ENCODE peak calls at places on chromosomes 12 and 14, in eight cellular contexts. Y is left lung; T is CD8-positive, alpha-beta T cell; V is neural progenitor cell; N is tibial nerve; O is OCI-LY7; C is PC-3; R is sigmoid colon. M is an unnamed sample.

GRCh38 chr14:61421212-61421923 is 100.0 kb downstream of the PRKCH start:
- DNase-seq in Y (no peak), T (no peak), V (no peak), N (no peak), O (no peak), C (no peak), R (no peak), M (no peak)

GRCh38 chr12:108839011-108839889 is 18.1 kb downstream of the SSH1 start:
- DNase-seq in Y (no peak), T (no peak), V (no peak), N (peak; percentile 32), O (no peak), C (no peak), R (peak; percentile 83), M (no peak)

GRCh38 chr12:116262741-116263140 is 14.8 kb downstream of the MED13L start:
- DNase-seq in Y (no peak), T (no peak), V (no peak), N (no peak), O (no peak), C (no peak), R (no peak), M (no peak)

GRCh38 chr12:104263580-104264358 is 39.8 kb upstream of the EID3 start:
- DNase-seq in Y (no peak), T (no peak), V (no peak), N (no peak), O (no peak), C (peak; percentile 61), R (no peak), M (no peak)

GRCh38 chr12:102811125-102811737 is 105.8 kb downstream of the PAH start:
- DNase-seq in Y (no peak), T (no peak), V (peak; percentile 70), N (no peak), O (peak; percentile 29), C (peak; percentile 45), R (no peak), M (no peak)

GRCh38 chr14:69246331-69246730 is 13.6 kb upstream of the GALNT16 start:
- DNase-seq in Y (no peak), T (no peak), V (peak; percentile 11), N (no peak), O (no peak), C (no peak), R (no peak), M (no peak)

GRCh38 chr14:22691171-22691570 is 47.0 kb upstream of the OR6J1 start:
- DNase-seq in Y (no peak), T (no peak), V (no peak), N (no peak), O (no peak), C (peak; percentile 15), R (no peak), M (no peak)

GRCh38 chr12:16562413-16562812 is 43.5 kb downstream of the LMO3 start:
- DNase-seq in Y (no peak), T (no peak), V (no peak), N (no peak), O (no peak), C (no peak), R (no peak), M (no peak)

GRCh38 chr14:78245238-78245637 is 75.1 kb downstream of the NRXN3 start:
- DNase-seq in Y (no peak), T (no peak), V (no peak), N (no peak), O (no peak), C (no peak), R (no peak), M (no peak)

GRCh38 chr12:107329569-107330324 is 236.4 kb upstream of the CRY1 start:
- DNase-seq in Y (no peak), T (no peak), V (no peak), N (no peak), O (no peak), C (peak; percentile 53), R (no peak), M (no peak)

GRCh38 chr14:105945891-105946290 is 419.5 kb downstream of the TMEM121 start:
- DNase-seq in Y (no peak), T (no peak), V (no peak), N (no peak), O (no peak), C (peak; percentile 11), R (no peak), M (no peak)

GRCh38 chr12:5480218-5480952 is 48.5 kb downstream of the NTF3 start:
- DNase-seq in Y (no peak), T (no peak), V (peak; percentile 87), N (no peak), O (no peak), C (no peak), R (no peak), M (no peak)

GRCh38 chr12:29427964-29428363 is 47.0 kb upstream of the ERGIC2 start:
- DNase-seq in Y (no peak), T (no peak), V (peak; percentile 23), N (no peak), O (peak; percentile 65), C (peak; percentile 53), R (no peak), M (no peak)

GRCh38 chr12:12214635-12215131 is 52.2 kb downstream of the LRP6 start:
- DNase-seq in Y (no peak), T (no peak), V (no peak), N (no peak), O (peak; percentile 32), C (peak; percentile 51), R (no peak), M (no peak)

GRCh38 chr14:69845050-69845581 is 34.1 kb upstream of the SMOC1 start:
- DNase-seq in Y (no peak), T (no peak), V (no peak), N (no peak), O (no peak), C (no peak), R (no peak), M (no peak)

GRCh38 chr12:104242546-104243206 is 27.1 kb downstream of the TXNRD1 start:
- DNase-seq in Y (no peak), T (no peak), V (no peak), N (no peak), O (no peak), C (no peak), R (no peak), M (no peak)

GRCh38 chr12:43917896-43918295 is 82.0 kb downstream of the TMEM117 start:
- DNase-seq in Y (no peak), T (no peak), V (no peak), N (no peak), O (no peak), C (no peak), R (no peak), M (no peak)

GRCh38 chr12:43912851-43913250 is 77.0 kb downstream of the TMEM117 start:
- DNase-seq in Y (no peak), T (no peak), V (no peak), N (no peak), O (no peak), C (no peak), R (no peak), M (no peak)

GRCh38 chr12:43914391-43914790 is 78.5 kb downstream of the TMEM117 start:
- DNase-seq in Y (no peak), T (no peak), V (no peak), N (no peak), O (no peak), C (no peak), R (no peak), M (no peak)

DNA sequence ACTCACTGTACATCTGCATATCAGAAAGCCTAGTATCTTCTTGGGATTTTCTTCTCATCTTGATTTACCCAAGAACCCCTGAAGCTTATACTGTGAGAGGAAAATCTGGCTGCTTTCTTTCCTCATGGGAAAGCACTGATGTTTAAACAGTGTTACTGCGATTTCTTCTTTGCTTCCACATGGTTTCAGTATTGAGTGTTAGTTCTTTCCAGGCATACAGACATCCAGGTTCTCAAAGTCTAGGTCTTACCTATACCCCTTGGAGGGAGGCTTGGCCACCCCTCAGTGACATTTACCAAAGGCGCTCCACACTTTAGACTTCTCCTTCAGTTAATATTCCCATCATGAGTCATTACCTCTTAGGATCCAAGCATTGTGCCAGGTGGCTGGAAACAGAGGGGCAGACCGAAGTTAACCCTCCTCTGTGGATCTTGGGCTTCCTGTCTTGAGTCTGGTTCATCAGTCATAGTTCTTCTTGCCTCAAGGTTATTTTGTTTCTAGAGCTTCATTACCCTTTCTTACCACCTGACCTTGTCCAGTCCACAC is 79.1 kb downstream of the TMEM117 start:
- DNase-seq in Y (no peak), T (no peak), V (peak; percentile 28), N (no peak), O (no peak), C (peak; percentile 22), R (no peak), M (no peak)
- TF ChIP-seq CTCF in Y (no peak), T (no peak), V (peak; percentile 55), N (no peak), O (peak; percentile 35), C (peak; percentile 59), R (no peak), M (peak; percentile 63)

GRCh38 chr12:112684742-112685141 is 106.8 kb upstream of the RPH3A start:
- DNase-seq in Y (no peak), T (no peak), V (no peak), N (no peak), O (peak; percentile 9), C (no peak), R (no peak), M (no peak)
- TF ChIP-seq CTCF in Y (no peak), T (no peak), V (no peak), N (no peak), O (peak; percentile 41), C (peak; percentile 25), R (no peak), M (no peak)

DNA sequence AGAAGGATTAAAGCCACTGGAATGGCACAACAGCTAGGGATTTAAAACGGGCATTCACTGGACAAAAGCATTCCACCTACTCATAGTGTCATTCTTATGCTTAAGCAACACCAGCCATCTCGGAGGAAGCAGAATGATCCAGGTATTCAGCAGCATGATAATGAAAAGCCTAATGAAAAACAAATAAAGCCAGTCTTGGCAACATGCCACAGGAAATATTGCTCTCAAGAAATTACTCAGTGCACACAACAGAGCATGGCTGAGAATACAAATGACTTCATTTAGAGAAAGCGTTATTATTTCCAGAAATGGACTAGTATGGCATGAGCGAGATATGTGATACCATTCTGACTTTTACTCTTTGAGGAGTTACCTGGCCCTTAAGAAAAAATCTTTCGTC is 442.2 kb downstream of the APAF1 start:
- DNase-seq in Y (no peak), T (no peak), V (peak; percentile 42), N (no peak), O (no peak), C (no peak), R (no peak), M (no peak)
- TF ChIP-seq CTCF in Y (no peak), T (no peak), V (no peak), N (no peak), O (no peak), C (no peak), R (no peak), M (no peak)

DNA sequence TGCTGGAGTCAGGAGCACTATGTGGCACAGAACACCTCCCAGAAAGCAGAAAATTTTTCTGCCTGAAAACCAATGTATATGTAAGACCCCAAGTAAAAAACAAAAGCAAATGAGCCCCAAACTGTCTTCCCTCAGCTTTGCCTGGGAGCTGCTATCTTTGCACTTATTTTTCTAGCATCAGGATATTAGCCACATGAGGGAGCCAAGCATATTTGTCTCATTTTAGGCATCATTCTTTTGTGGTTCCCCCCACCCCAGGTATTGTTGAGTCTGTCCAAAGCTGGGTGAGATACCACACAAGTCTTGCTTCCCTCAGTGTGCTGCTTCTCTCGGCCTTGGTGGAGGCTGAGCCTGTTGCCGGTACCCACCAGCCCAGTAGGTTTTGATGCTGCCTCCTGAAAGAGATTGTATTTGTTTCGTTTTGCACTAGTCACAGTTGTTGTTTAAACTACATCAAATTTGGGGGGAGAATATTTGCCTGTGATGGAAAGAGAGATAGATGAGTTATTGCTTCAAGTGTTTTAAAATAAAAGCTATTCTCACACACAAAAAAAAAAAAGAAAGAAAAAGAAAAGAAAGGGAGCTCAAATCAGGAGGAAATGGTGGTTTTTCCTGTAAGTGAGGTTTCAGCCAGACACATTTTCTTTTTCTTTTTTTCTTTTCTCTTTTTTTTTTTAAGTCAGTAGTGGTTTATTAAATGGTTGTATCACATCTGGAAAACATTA is 58.3 kb downstream of the SLC4A8 start:
- DNase-seq in Y (no peak), T (no peak), V (no peak), N (no peak), O (peak; percentile 16), C (no peak), R (no peak), M (no peak)
- TF ChIP-seq CTCF in Y (no peak), T (no peak), V (no peak), N (no peak), O (peak; percentile 26), C (peak; percentile 20), R (no peak), M (peak; percentile 52)

M was measured in chondrocyte.